ENCODE peak calls at places on chromosome 17, in nine cellular contexts. J is transverse colon; O is IMR-90; N is lower lobe of right lung; L is CD4-positive, alpha-beta memory T cell; R is uterus; Z is colonic mucosa; V is PC-3; I is ovary. F is an unnamed sample. For H3K36me3 and H3K27me3, the result is how much of the 10 kb centered on the place peaks cover.

GRCh38 chr17:27158390-27158789 is 135.5 kb upstream of the WSB1 start:
- DNase-seq in J (no peak), L (no peak), R (no peak), V (no peak), N (peak), Z (no peak), O (no peak), I (no peak), F (no peak)

GRCh38 chr17:77497578-77497934 is 356.8 kb downstream of the SEC14L1 start:
- DNase-seq in N (no peak), Z (no peak), O (no peak), V (no peak), J (peak), R (peak), I (no peak), L (no peak), F (no peak)

GRCh38 chr17:40086150-40087044 is 14.0 kb downstream of the NR1D1 start:
- DNase-seq in L (no peak), Z (no peak), O (no peak), I (peak), N (peak), J (peak), R (peak), V (peak), F (peak)

GRCh38 chr17:44083250-44083849 is 12.8 kb downstream of the G6PC3 start:
- DNase-seq in N (no peak), O (no peak), J (no peak), L (no peak), R (no peak), V (peak), I (no peak), Z (no peak), F (peak)

GRCh38 chr17:80485846-80486245 is 9.4 kb upstream of the NPTX1 start:
- DNase-seq in J (no peak), Z (no peak), N (no peak), L (no peak), I (no peak), O (no peak), V (no peak), R (no peak), F (no peak)

GRCh38 chr17:4572131-4572530 is 11.8 kb upstream of the GGT6 start:
- DNase-seq in R (no peak), Z (no peak), O (no peak), V (no peak), N (no peak), J (no peak), L (no peak), I (no peak), F (no peak)

GRCh38 chr17:3552916-3553315 is 4.7 kb downstream of the TRPV3 start:
- DNase-seq in R (no peak), Z (no peak), I (no peak), J (no peak), N (no peak), O (no peak), L (no peak), V (no peak), F (no peak)

GRCh38 chr17:6279659-6280058 is 155.3 kb downstream of the AIPL1 start:
- DNase-seq in I (no peak), L (no peak), O (no peak), J (peak), Z (peak), V (peak), N (no peak), R (no peak), F (peak)

GRCh38 chr17:8681175-8681949 is 50.8 kb upstream of the MYH10 start:
- DNase-seq in I (no peak), N (no peak), O (peak), R (peak), J (no peak), Z (no peak), V (no peak), L (no peak), F (no peak)

GRCh38 chr17:14833201-14833773 is 431.8 kb downstream of the PMP22 start:
- DNase-seq in N (no peak), Z (no peak), I (no peak), V (no peak), O (peak), R (no peak), L (no peak), J (no peak), F (no peak)

GRCh38 chr17:83100853-83101391 is 21.5 kb downstream of the METRNL start:
- DNase-seq in J (peak), O (no peak), L (peak), R (no peak), N (no peak), I (no peak), V (no peak), Z (no peak), F (no peak)

GRCh38 chr17:6398955-6399354 is 36.0 kb downstream of the AIPL1 start:
- DNase-seq in V (no peak), N (no peak), I (no peak), O (no peak), L (no peak), R (no peak), J (no peak), Z (no peak), F (no peak)

GRCh38 chr17:80492343-80493136 is 16.1 kb upstream of the NPTX1 start:
- DNase-seq in O (no peak), L (no peak), J (no peak), I (no peak), N (no peak), Z (no peak), V (no peak), R (no peak), F (no peak)

GRCh38 chr17:28925912-28926365 is 23.1 kb upstream of the DHRS13 start:
- DNase-seq in J (no peak), N (no peak), O (peak), Z (no peak), I (no peak), L (peak), V (peak), R (no peak), F (no peak)

GRCh38 chr17:11511696-11512095 is 86.6 kb upstream of the DNAH9 start:
- DNase-seq in O (no peak), J (peak), L (no peak), Z (peak), V (no peak), N (peak), I (no peak), R (no peak), F (no peak)

GRCh38 chr17:58232707-58233156 is 5.7 kb upstream of the LPO start:
- DNase-seq in V (peak), L (no peak), R (no peak), J (no peak), I (no peak), Z (no peak), O (peak), N (peak), F (no peak)

GRCh38 chr17:45143767-45144198 is 4.5 kb upstream of the HEXIM1 start:
- DNase-seq in V (no peak), I (peak), R (peak), O (peak), Z (peak), J (peak), L (no peak), N (peak), F (no peak)

DNA sequence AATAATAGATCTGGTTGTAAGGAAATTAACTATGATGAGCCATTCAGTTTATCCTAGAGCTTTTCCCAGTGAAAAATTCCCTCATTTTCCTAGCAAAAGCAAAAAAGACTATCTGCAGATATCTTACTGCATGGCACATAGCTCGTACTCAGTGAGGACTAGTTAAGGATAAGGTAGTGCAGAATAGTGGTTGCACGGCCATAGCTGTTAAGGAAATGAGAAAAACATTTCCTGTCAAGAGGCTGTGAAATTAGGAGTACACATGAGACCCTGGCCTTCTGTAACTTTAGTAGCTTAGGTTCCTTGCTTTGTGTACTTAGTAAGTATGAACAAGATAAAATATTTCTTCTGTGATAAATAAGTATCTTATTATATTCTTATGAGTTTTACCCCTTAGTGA is 10.3 kb downstream of the KAT7 start:
- DNase-seq in O (no peak), I (no peak), N (no peak), V (no peak), J (no peak), L (no peak), Z (no peak), R (no peak), F (no peak)
- H3K36me3 ChIP-seq in O (under half), I (under half), N (half or more), V (half or more), J (half or more), L (half or more), Z (under half), R (under half), F (under half)

DNA sequence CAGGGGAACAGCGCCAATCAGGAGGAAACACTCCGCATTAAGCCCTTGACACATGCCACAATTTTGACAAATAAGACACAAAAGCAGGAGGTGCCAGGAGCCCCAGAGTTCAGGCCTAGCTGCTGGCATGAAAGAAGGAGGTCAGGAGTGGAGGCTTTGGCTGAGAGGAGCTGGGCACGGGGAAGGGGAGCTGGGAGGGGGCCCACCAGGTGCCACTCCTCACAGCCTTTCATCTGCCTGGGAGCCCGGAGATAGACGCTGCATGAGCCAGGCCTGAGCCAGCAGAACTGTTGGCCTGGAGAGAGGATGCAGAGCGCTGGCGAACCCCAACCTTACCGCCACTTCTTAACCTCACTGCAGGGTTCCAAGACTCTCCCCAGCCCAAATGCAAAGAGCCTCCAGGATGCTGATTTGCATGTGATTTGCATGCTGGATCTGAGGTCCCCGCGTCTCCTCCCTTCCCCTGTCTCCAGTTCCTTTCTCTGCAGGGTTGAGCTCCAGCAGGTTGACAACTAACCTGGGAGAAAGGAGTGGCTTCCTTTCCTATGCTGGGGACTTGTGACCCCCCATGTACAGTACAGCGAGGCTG is 139.9 kb upstream of the SDK2 start:
- DNase-seq in I (no peak), R (no peak), O (no peak), J (no peak), N (no peak), V (no peak), L (no peak), Z (no peak), F (no peak)
- H3K27me3 ChIP-seq in I (under half), R (under half), O (under half), J (under half), N (under half), V (half or more), L (under half), Z (under half), F (under half)

DNA sequence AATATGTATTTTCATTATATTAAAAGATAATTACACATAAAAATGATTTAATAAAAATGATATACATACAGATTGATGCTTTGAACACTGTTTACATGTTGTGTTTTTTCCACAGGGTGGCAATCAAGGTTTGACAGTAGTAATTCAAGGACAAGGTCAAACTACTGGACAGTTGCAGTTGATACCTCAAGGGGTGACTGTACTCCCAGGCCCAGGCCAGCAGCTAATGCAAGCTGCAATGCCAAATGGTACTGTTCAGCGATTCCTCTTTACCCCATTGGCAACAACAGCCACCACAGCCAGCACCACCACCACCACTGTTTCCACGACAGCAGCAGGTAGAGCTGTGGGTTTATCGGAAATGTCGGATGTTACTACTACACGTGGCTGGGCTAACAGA is 52.2 kb downstream of the C17orf58 start:
- DNase-seq in Z (no peak), L (no peak), I (no peak), O (no peak), N (no peak), R (no peak), J (no peak), V (no peak), F (no peak)
- H3K36me3 ChIP-seq in Z (under half), L (half or more), I (under half), O (half or more), N (half or more), R (under half), J (half or more), V (half or more), F (under half)

DNA sequence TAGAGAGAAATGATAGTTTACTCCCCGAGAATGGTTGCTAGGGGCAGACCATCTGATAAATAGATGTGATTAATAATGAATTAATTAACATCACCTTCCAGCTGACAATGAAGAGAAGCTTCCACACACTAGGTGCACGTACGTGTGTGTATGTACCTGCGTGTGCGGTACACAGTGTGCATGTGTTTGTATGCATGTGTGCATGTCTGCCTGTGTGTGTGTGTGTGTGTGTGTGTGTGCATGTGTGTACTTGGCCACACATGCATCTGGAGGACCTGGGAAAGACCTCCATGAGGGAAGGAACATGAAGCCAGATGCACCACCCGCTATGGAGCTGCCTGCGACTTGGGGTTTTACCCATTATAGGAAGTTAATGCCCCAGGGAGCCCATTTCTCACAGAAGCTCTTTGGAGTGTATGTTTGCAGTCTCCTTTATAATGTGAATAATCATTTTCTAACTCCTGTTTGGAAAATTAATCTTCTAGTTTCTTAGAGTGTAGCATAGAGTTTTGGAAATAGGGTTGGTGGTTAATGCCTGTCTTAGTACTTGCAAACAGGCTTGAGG is 229.1 kb downstream of the ENGASE start:
- DNase-seq in O (no peak), V (no peak), J (no peak), L (no peak), Z (no peak), R (no peak), I (no peak), N (no peak), F (no peak)
- H3K27me3 ChIP-seq in O (under half), V (half or more), J (under half), L (under half), Z (under half), R (under half), I (under half), N (half or more), F (under half)

DNA sequence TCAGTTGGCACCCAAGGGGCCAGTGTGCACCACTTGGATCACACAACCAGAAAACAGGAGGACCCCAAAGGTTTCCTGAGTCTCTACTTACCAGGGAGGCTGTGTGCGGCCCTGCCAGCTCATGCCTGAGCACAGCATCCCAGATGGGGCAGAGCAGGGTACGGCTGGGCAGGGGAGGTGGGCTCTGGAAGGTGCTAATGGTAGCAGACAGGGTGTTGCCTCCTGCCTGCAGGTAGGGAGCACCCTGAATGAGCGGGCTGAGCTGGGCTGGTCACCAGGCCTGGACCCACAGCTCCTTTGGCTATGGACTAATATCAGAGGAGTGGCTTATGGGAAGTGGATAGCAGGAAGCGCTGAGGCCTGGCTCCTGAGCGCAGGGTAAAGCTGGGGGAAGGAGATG is 14.6 kb downstream of the RECQL5 start:
- DNase-seq in R (no peak), N (no peak), Z (no peak), J (no peak), V (no peak), O (no peak), L (no peak), I (no peak), F (peak)
- H3K36me3 ChIP-seq in R (under half), N (half or more), Z (under half), J (under half), V (under half), O (under half), L (under half), I (under half), F (under half)

GRCh38 chr17:74659898-74660297 is 36.4 kb upstream of the CD300E start:
- DNase-seq in V (no peak), I (no peak), R (no peak), Z (no peak), N (no peak), J (no peak), L (no peak), O (no peak), F (no peak)
- H3K27me3 ChIP-seq in V (half or more), I (under half), R (under half), Z (under half), N (under half), J (half or more), L (under half), O (under half), F (under half)

GRCh38 chr17:1055751-1056645 is 59.1 kb downstream of the TIMM22 start:
- DNase-seq in R (peak), O (peak), V (peak), N (peak), Z (peak), L (no peak), J (peak), I (peak), F (peak)
- H3K36me3 ChIP-seq in R (under half), O (under half), V (under half), N (half or more), Z (under half), L (under half), J (under half), I (under half), F (under half)

GRCh38 chr17:74682028-74682427 is 30.7 kb downstream of the CD300LF start:
- DNase-seq in N (no peak), R (no peak), L (no peak), O (no peak), J (no peak), V (no peak), I (no peak), Z (no peak), F (no peak)
- H3K27me3 ChIP-seq in N (under half), R (under half), L (under half), O (under half), J (under half), V (half or more), I (under half), Z (under half), F (under half)